ENCODE peak calls at places on chromosome 20, in ten cellular contexts. U is neural progenitor cell, D is heart right ventricle, V is ovary, G is brain microvascular endothelial cell, X is fibroblast of lung, H is choroid plexus epithelial cell, R is A549, F is Peyer's patch, E is left lung. Q is an unnamed sample.

GRCh38 chr20:19423892-19424620 is 211.6 kb downstream of the SLC24A3 start:
- DNase-seq in E (no peak), D (no peak), F (no peak), H (no peak), R (no peak), V (no peak), G (no peak), X (no peak), U (no peak), Q (no peak)

GRCh38 chr20:19423097-19423891 is 210.9 kb downstream of the SLC24A3 start:
- DNase-seq in F (no peak), D (no peak), E (no peak), X (no peak), U (peak; percentile 13), V (no peak), H (no peak), G (no peak), R (no peak), Q (peak; percentile 32)

GRCh38 chr20:14142171-14142570 is 146.9 kb downstream of the MACROD2 start:
- DNase-seq in V (peak; percentile 40), D (peak; percentile 18), R (peak; percentile 79), E (no peak), X (peak; percentile 35), G (peak; percentile 70), H (peak; percentile 82), U (peak; percentile 85), F (no peak), Q (peak; percentile 42)

GRCh38 chr20:38211200-38212097 is 46.4 kb upstream of the TGM2 start:
- DNase-seq in X (no peak), V (peak; percentile 19), E (no peak), D (no peak), F (no peak), U (no peak), R (no peak), H (no peak), G (no peak), Q (no peak)

GRCh38 chr20:50450961-50451752 is 59.0 kb upstream of the PTPN1 start:
- DNase-seq in R (peak; percentile 57), D (no peak), G (peak; percentile 63), H (peak; percentile 88), E (no peak), V (peak; percentile 55), F (peak; percentile 78), U (peak; percentile 54), X (peak; percentile 36), Q (peak; percentile 81)

GRCh38 chr20:45497971-45498494 is 17.4 kb downstream of the SPINT3 start:
- DNase-seq in H (no peak), U (peak; percentile 12), R (no peak), G (no peak), V (no peak), X (no peak), E (no peak), D (no peak), F (no peak), Q (no peak)

GRCh38 chr20:45406260-45407066 is 1.6 kb upstream of the DBNDD2 start:
- DNase-seq in D (peak; percentile 83), F (peak; percentile 84), U (peak; percentile 79), X (peak; percentile 15), V (peak; percentile 81), R (peak; percentile 25), E (peak; percentile 93), H (no peak), G (no peak), Q (peak; percentile 3)

GRCh38 chr20:15637971-15638754 is 935.1 kb downstream of the KIF16B start:
- DNase-seq in G (no peak), E (no peak), R (no peak), F (no peak), D (no peak), U (peak; percentile 84), H (no peak), X (no peak), V (no peak), Q (no peak)

GRCh38 chr20:38764563-38765355 is 16.5 kb downstream of the ACTR5 start:
- DNase-seq in R (peak; percentile 86), V (no peak), F (peak; percentile 77), H (peak; percentile 87), U (no peak), G (peak; percentile 85), D (no peak), X (peak; percentile 89), E (no peak), Q (peak; percentile 81)

GRCh38 chr20:45336530-45337366 is 11.5 kb downstream of the SDC4 start:
- DNase-seq in F (peak; percentile 84), D (no peak), X (peak; percentile 97), U (no peak), E (no peak), R (peak; percentile 85), V (no peak), G (peak; percentile 91), H (peak; percentile 73), Q (peak; percentile 84)

GRCh38 chr20:23077277-23077676 is 8.8 kb downstream of the CD93 start:
- DNase-seq in V (no peak), H (no peak), U (no peak), X (no peak), F (no peak), E (no peak), D (no peak), G (no peak), R (no peak), Q (no peak)

GRCh38 chr20:23080521-23080920 is 5.6 kb downstream of the CD93 start:
- DNase-seq in V (no peak), R (no peak), X (no peak), D (no peak), U (no peak), F (no peak), G (no peak), E (no peak), H (no peak), Q (no peak)

GRCh38 chr20:23078351-23078993 is 7.7 kb downstream of the CD93 start:
- DNase-seq in G (no peak), R (no peak), V (no peak), H (peak; percentile 81), E (no peak), U (peak; percentile 40), D (no peak), X (peak; percentile 59), F (no peak), Q (peak; percentile 15)

GRCh38 chr20:23079926-23080325 is 6.2 kb downstream of the CD93 start:
- DNase-seq in D (no peak), R (no peak), F (no peak), H (no peak), V (no peak), E (no peak), U (no peak), X (no peak), G (no peak), Q (no peak)

GRCh38 chr20:23078994-23079364 is 7.1 kb downstream of the CD93 start:
- DNase-seq in R (peak; percentile 16), G (no peak), H (no peak), V (no peak), X (no peak), F (no peak), D (no peak), E (no peak), U (peak; percentile 58), Q (no peak)
- TF ChIP-seq CTCF in R (peak; percentile 35), G (peak; percentile 50), H (peak; percentile 33), V (no peak), X (no peak), F (no peak), D (no peak), E (no peak), U (peak; percentile 72), Q (peak; percentile 26)

GRCh38 chr20:11919571-11919970 is 1.9 kb downstream of the BTBD3 start:
- DNase-seq in V (no peak), H (no peak), D (no peak), U (no peak), E (no peak), X (no peak), G (no peak), F (no peak), R (no peak), Q (no peak)

GRCh38 chr20:11920083-11920482 is 2.4 kb downstream of the BTBD3 start:
- DNase-seq in H (no peak), G (no peak), F (no peak), D (no peak), U (no peak), R (no peak), V (no peak), E (no peak), X (no peak), Q (no peak)

GRCh38 chr20:11918280-11918952 is 723 bp downstream of the BTBD3 start:
- DNase-seq in G (no peak), V (no peak), X (no peak), E (no peak), D (no peak), F (no peak), H (no peak), U (no peak), R (no peak), Q (peak; percentile 7)

GRCh38 chr20:11919046-11919445 is 1.4 kb downstream of the BTBD3 start:
- DNase-seq in V (peak; percentile 38), U (peak; percentile 8), R (no peak), X (peak; percentile 22), G (no peak), E (no peak), D (peak; percentile 67), H (peak; percentile 43), F (no peak), Q (peak; percentile 61)

DNA sequence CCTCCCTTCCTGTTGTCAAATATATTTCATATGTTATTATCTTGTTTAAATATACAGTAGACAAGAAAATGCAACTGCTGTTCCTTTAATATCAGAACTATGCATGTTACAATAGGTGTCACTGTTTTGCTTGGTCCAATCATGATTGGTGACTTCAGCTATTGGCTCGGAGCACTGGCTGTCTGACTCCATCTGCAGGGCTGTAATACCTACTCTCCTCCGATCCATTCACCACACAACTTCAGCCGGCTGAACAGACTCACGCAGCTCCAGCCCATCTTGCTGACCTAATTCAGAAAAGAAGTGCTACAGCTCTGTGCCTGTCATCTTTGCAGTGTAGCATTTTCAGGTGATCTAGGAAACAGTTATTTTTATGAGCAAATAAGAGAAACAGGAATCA is at the start of gene BTBD3:
- DNase-seq in G (peak; percentile 51), F (peak; percentile 67), H (peak; percentile 86), E (no peak), R (no peak), D (peak; percentile 83), U (peak; percentile 16), X (peak; percentile 80), V (no peak), Q (peak; percentile 67)
- H3K4me3 ChIP-seq in G (no peak within 1 kb of the TSS), F (no peak within 1 kb of the TSS), H (peak within 1 kb of the TSS; percentile 37), E (peak within 1 kb of the TSS; percentile 26), R (no peak within 1 kb of the TSS), D (peak within 1 kb of the TSS; percentile 62), U (no peak within 1 kb of the TSS), X (peak within 1 kb of the TSS; percentile 66), V (peak within 1 kb of the TSS; percentile 32), Q (peak within 1 kb of the TSS; percentile 19)

DNA sequence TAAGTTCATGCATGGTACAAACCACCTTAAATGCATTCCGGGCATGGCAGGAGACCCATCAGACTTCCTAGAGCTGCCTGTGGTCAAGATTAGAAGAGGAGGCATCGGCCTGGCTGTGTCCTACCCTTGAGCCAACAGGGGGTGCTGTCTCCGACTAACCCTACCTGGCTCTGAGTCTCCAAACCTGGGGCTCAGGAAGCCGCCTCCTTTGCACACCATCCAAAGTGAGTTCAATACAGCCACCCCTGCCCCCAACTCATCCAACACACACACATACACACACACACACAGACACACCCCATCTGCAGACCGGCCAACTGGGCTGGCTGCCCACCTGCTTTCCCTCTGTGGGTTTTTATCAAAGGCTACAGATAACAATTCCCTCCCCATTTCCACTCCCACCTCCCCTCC is 77.0 kb downstream of the JPH2 start:
- DNase-seq in R (no peak), D (no peak), H (peak; percentile 13), G (no peak), X (peak; percentile 50), E (no peak), U (peak; percentile 21), F (no peak), V (peak; percentile 51), Q (no peak)
- TF ChIP-seq CTCF in R (no peak), D (peak; percentile 30), H (peak; percentile 45), G (peak; percentile 43), X (peak; percentile 20), E (no peak), U (peak; percentile 35), F (no peak), V (no peak), Q (peak; percentile 13)

GRCh38 chr20:62219101-62219991 is 732 bp downstream of the HRH3 start:
- DNase-seq in V (no peak), D (no peak), X (no peak), U (peak; percentile 82), G (no peak), H (peak; percentile 23), F (no peak), E (peak; percentile 72), R (peak; percentile 42), Q (no peak)
- H3K4me3 ChIP-seq in V (no peak overlapping the region), D (peak overlapping the region; percentile 25), X (no peak overlapping the region), U (peak overlapping the region; percentile 53), G (no peak overlapping the region), H (no peak overlapping the region), F (peak overlapping the region; percentile 44), E (no peak overlapping the region), R (peak overlapping the region; percentile 50), Q (no peak overlapping the region)

Q was measured in astrocyte of the spinal cord.